ENCODE peak calls at places on chromosomes 3 and 15, in four cellular contexts. One of them, this sample, is unnamed.

GRCh38 chr3:124174910-124175874 is 183.3 kb upstream of the ROPN1 start:
- DNase-seq in sigmoid colon: no peak
- DNase-seq in fibroblast of the aortic adventitia: no peak
- DNase-seq in lower leg skin: no peak
- DNase-seq in this sample: no peak

GRCh38 chr3:132343018-132343612 is 25.9 kb downstream of the ACP3 start:
- DNase-seq in fibroblast of the aortic adventitia: peak; percentile 82
- DNase-seq in sigmoid colon: no peak
- DNase-seq in lower leg skin: peak; percentile 27
- DNase-seq in this sample: peak; percentile 85

GRCh38 chr15:101652783-101653430 is 726 bp upstream of the TM2D3 start:
- DNase-seq in fibroblast of the aortic adventitia: no peak
- DNase-seq in sigmoid colon: peak; percentile 72
- DNase-seq in lower leg skin: no peak
- DNase-seq in this sample: no peak

GRCh38 chr3:174862666-174863065 is 3.5 kb downstream of the NAALADL2 start:
- DNase-seq in sigmoid colon: no peak
- DNase-seq in lower leg skin: no peak
- DNase-seq in fibroblast of the aortic adventitia: no peak
- DNase-seq in this sample: peak; percentile 36

GRCh38 chr3:78023257-78023656 is 983.4 kb downstream of the ROBO2 start:
- DNase-seq in lower leg skin: no peak
- DNase-seq in sigmoid colon: no peak
- DNase-seq in fibroblast of the aortic adventitia: no peak
- DNase-seq in this sample: no peak

GRCh38 chr3:11534783-11535081 is 109.0 kb downstream of the VGLL4 start:
- DNase-seq in fibroblast of the aortic adventitia: no peak
- DNase-seq in sigmoid colon: no peak
- DNase-seq in lower leg skin: no peak
- DNase-seq in this sample: no peak

GRCh38 chr3:72756900-72757299 is 91.3 kb downstream of the SHQ1 start:
- DNase-seq in fibroblast of the aortic adventitia: no peak
- DNase-seq in sigmoid colon: no peak
- DNase-seq in lower leg skin: no peak
- DNase-seq in this sample: no peak

GRCh38 chr3:136250226-136250861 is at the start of gene PCCB:
- DNase-seq in lower leg skin: peak; percentile 87
- DNase-seq in fibroblast of the aortic adventitia: peak; percentile 93
- DNase-seq in sigmoid colon: peak; percentile 97
- DNase-seq in this sample: peak; percentile 96

GRCh38 chr3:29410200-29410599 is 129.3 kb downstream of the RBMS3 start:
- DNase-seq in fibroblast of the aortic adventitia: no peak
- DNase-seq in lower leg skin: no peak
- DNase-seq in sigmoid colon: no peak
- DNase-seq in this sample: no peak

GRCh38 chr3:183699238-183699947 is 1.8 kb downstream of the YEATS2 start:
- DNase-seq in sigmoid colon: no peak
- DNase-seq in fibroblast of the aortic adventitia: no peak
- DNase-seq in lower leg skin: no peak
- DNase-seq in this sample: no peak

GRCh38 chr15:49458145-49458544 is 35.1 kb downstream of the FGF7 start:
- DNase-seq in lower leg skin: no peak
- DNase-seq in sigmoid colon: no peak
- DNase-seq in fibroblast of the aortic adventitia: no peak
- DNase-seq in this sample: no peak

DNA sequence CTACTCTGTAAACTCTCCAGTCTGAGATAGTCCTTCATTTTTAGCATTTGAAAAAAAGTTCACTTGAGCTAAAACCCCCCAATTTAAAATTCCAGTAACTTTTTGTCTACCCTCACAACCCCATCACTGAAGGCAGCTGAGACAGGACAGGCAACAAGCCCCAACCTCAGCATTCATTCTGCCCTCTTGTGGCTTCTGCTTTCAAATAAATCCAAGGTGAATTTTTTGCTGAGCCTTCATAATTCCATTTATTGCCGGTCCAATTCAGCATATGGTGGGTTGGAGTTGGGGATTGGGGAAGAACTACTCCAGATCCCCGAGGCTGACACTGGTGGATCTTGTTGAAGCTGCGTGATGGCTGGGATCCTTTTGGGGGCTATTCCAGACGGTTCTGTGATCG is 88.4 kb upstream of the THRB start:
- DNase-seq in fibroblast of the aortic adventitia: peak; percentile 16
- DNase-seq in lower leg skin: no peak
- DNase-seq in sigmoid colon: no peak
- DNase-seq in this sample: peak; percentile 52
- TF ChIP-seq CTCF in fibroblast of the aortic adventitia: no peak
- TF ChIP-seq CTCF in lower leg skin: no peak
- TF ChIP-seq CTCF in sigmoid colon: no peak
- TF ChIP-seq CTCF in this sample: peak; percentile 65

GRCh38 chr3:187150186-187150585 is 10.9 kb upstream of the RPL39L start:
- DNase-seq in sigmoid colon: no peak
- DNase-seq in lower leg skin: no peak
- DNase-seq in fibroblast of the aortic adventitia: no peak
- DNase-seq in this sample: no peak

GRCh38 chr3:187146389-187146788 is 7.1 kb upstream of the RPL39L start:
- DNase-seq in sigmoid colon: no peak
- DNase-seq in lower leg skin: no peak
- DNase-seq in fibroblast of the aortic adventitia: no peak
- DNase-seq in this sample: no peak

GRCh38 chr3:187150599-187150998 is 11.3 kb upstream of the RPL39L start:
- DNase-seq in lower leg skin: no peak
- DNase-seq in fibroblast of the aortic adventitia: no peak
- DNase-seq in sigmoid colon: no peak
- DNase-seq in this sample: no peak
- TF ChIP-seq CTCF in lower leg skin: no peak
- TF ChIP-seq CTCF in fibroblast of the aortic adventitia: no peak
- TF ChIP-seq CTCF in sigmoid colon: no peak
- TF ChIP-seq CTCF in this sample: peak; percentile 20

GRCh38 chr3:172224560-172225214 is 185.3 kb downstream of the FNDC3B start:
- DNase-seq in fibroblast of the aortic adventitia: no peak
- DNase-seq in lower leg skin: no peak
- DNase-seq in sigmoid colon: no peak
- DNase-seq in this sample: no peak

GRCh38 chr3:172222474-172223071 is 183.2 kb downstream of the FNDC3B start:
- DNase-seq in sigmoid colon: no peak
- DNase-seq in fibroblast of the aortic adventitia: no peak
- DNase-seq in lower leg skin: no peak
- DNase-seq in this sample: no peak

GRCh38 chr3:172223870-172224269 is 184.5 kb downstream of the FNDC3B start:
- DNase-seq in lower leg skin: no peak
- DNase-seq in fibroblast of the aortic adventitia: no peak
- DNase-seq in sigmoid colon: no peak
- DNase-seq in this sample: no peak

GRCh38 chr3:172226831-172227230 is 187.5 kb downstream of the FNDC3B start:
- DNase-seq in fibroblast of the aortic adventitia: no peak
- DNase-seq in sigmoid colon: no peak
- DNase-seq in lower leg skin: no peak
- DNase-seq in this sample: no peak

DNA sequence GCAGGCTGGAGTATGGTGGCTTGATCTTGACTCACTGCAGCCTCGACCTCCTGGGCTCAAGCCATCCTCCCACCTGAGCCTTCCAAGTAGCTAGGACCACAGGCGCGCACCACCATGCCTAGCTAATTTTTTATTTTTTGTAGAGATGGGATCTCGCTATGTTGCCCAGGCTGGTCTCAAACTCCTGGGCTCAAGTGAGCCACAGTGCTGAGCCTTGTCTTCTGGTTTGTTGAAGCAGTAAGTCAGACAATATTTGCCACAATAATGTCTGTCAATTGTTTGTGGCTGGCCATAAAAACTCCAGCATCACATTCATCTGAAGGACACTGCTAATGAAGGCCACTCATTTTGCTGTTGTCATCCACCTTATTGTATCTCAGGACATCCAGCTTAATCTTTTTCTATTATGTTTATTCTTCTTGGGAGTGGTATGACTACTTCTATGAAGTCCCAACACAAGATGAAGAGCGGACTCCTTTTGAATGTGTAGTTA is 185.9 kb downstream of the FNDC3B start:
- DNase-seq in sigmoid colon: no peak
- DNase-seq in lower leg skin: no peak
- DNase-seq in fibroblast of the aortic adventitia: no peak
- DNase-seq in this sample: no peak
- TF ChIP-seq CTCF in sigmoid colon: no peak
- TF ChIP-seq CTCF in lower leg skin: no peak
- TF ChIP-seq CTCF in fibroblast of the aortic adventitia: no peak
- TF ChIP-seq CTCF in this sample: no peak

GRCh38 chr15:43517354-43518072 is at the start of gene MAP1A:
- DNase-seq in fibroblast of the aortic adventitia: peak; percentile 70
- DNase-seq in lower leg skin: no peak
- DNase-seq in sigmoid colon: peak; percentile 89
- DNase-seq in this sample: peak; percentile 78
- TF ChIP-seq CTCF in fibroblast of the aortic adventitia: no peak
- TF ChIP-seq CTCF in lower leg skin: no peak
- TF ChIP-seq CTCF in sigmoid colon: no peak
- TF ChIP-seq CTCF in this sample: peak; percentile 9